ENCODE peak calls at places on chromosomes 16 and 17, in six cellular contexts. O is prostate gland; S is RWPE1; L is astrocyte of the spinal cord; J is CD4-positive, alpha-beta T cell; P is heart left ventricle. Z is an unnamed sample.

GRCh38 chr17:19322861-19323260 is 39.7 kb downstream of the B9D1 start:
- DNase-seq in S (no peak), P (no peak), L (no peak), J (no peak), O (no peak), Z (no peak)

GRCh38 chr17:28948342-28948741 is 3.0 kb downstream of the PHF12 start:
- DNase-seq in P (no peak), S (no peak), O (no peak), L (no peak), J (no peak), Z (no peak)

GRCh38 chr17:75367312-75367711 is 38.2 kb downstream of the GRB2 start:
- DNase-seq in L (peak), P (no peak), J (no peak), S (peak), O (no peak), Z (no peak)

GRCh38 chr16:65538945-65539344 is 417.1 kb upstream of the CDH11 start:
- DNase-seq in O (no peak), L (peak), J (no peak), P (no peak), S (no peak), Z (peak)

GRCh38 chr16:23435500-23435899 is 17.5 kb downstream of the COG7 start:
- DNase-seq in L (peak), O (peak), J (peak), P (peak), S (peak), Z (peak)

GRCh38 chr17:78141437-78142112 is 4.6 kb upstream of the C17orf99 start:
- DNase-seq in O (no peak), P (no peak), J (no peak), L (no peak), S (no peak), Z (no peak)

GRCh38 chr17:51166987-51167931 is 1.0 kb downstream of the NME2 start:
- DNase-seq in J (peak), L (peak), S (peak), P (peak), O (peak), Z (peak)

GRCh38 chr17:77185137-77185536 is 44.4 kb downstream of the SEC14L1 start:
- DNase-seq in L (no peak), S (no peak), P (no peak), J (no peak), O (no peak), Z (no peak)

GRCh38 chr16:24609417-24609739 is 70.0 kb downstream of the RBBP6 start:
- DNase-seq in P (no peak), L (no peak), S (no peak), O (no peak), J (no peak), Z (no peak)

GRCh38 chr17:8488931-8489330 is 53.2 kb downstream of the NDEL1 start:
- DNase-seq in L (peak), P (peak), S (no peak), O (no peak), J (no peak), Z (peak)

GRCh38 chr17:66935717-66936116 is 28.8 kb upstream of the CACNG4 start:
- DNase-seq in S (no peak), J (no peak), L (no peak), O (no peak), P (no peak), Z (no peak)

GRCh38 chr16:47849736-47850135 is 306.1 kb downstream of the ABCC12 start:
- DNase-seq in O (no peak), P (no peak), L (no peak), J (no peak), S (no peak), Z (no peak)

GRCh38 chr17:62597920-62598319 is 29.6 kb upstream of the MRC2 start:
- DNase-seq in O (no peak), S (no peak), P (no peak), L (no peak), J (no peak), Z (peak)

GRCh38 chr17:45246861-45247428 is 14.9 kb downstream of the SPATA32 start:
- DNase-seq in O (no peak), P (peak), J (peak), S (no peak), L (no peak), Z (no peak)

GRCh38 chr17:14282700-14283099 is 18.2 kb upstream of the HS3ST3B1 start:
- DNase-seq in J (no peak), L (no peak), O (no peak), P (no peak), S (no peak), Z (no peak)

GRCh38 chr17:17170346-17170976 is 35.7 kb downstream of the PLD6 start:
- DNase-seq in L (no peak), S (peak), O (peak), J (no peak), P (no peak), Z (peak)

GRCh38 chr17:80649672-80650338 is 105.2 kb downstream of the RPTOR start:
- DNase-seq in J (peak), L (peak), O (no peak), P (peak), S (peak), Z (peak)

GRCh38 chr17:79830763-79831366 is 8.4 kb downstream of the CBX4 start:
- DNase-seq in S (no peak), L (no peak), J (no peak), P (no peak), O (no peak), Z (no peak)

GRCh38 chr16:63442246-63442645 is 1406.0 kb upstream of the CDH8 start:
- DNase-seq in O (no peak), P (no peak), S (no peak), J (no peak), L (no peak), Z (no peak)

GRCh38 chr17:7407033-7407432 is 612 bp upstream of the NLGN2 start:
- DNase-seq in J (no peak), O (no peak), S (no peak), L (no peak), P (no peak), Z (no peak)

GRCh38 chr16:31477220-31478216 is 5.4 kb upstream of the SLC5A2 start:
- DNase-seq in S (no peak), O (no peak), J (peak), P (no peak), L (no peak), Z (no peak)

GRCh38 chr16:15829460-15829859 is 27.4 kb downstream of the MYH11 start:
- DNase-seq in P (peak), J (no peak), O (peak), L (no peak), S (no peak), Z (peak)

GRCh38 chr17:245611-246010 is 64.2 kb upstream of the DOC2B start:
- DNase-seq in S (no peak), J (no peak), L (no peak), P (peak), O (no peak), Z (no peak)

GRCh38 chr17:63142836-63143235 is 176.8 kb downstream of the TANC2 start:
- DNase-seq in O (no peak), J (no peak), L (no peak), P (no peak), S (no peak), Z (no peak)

DNA sequence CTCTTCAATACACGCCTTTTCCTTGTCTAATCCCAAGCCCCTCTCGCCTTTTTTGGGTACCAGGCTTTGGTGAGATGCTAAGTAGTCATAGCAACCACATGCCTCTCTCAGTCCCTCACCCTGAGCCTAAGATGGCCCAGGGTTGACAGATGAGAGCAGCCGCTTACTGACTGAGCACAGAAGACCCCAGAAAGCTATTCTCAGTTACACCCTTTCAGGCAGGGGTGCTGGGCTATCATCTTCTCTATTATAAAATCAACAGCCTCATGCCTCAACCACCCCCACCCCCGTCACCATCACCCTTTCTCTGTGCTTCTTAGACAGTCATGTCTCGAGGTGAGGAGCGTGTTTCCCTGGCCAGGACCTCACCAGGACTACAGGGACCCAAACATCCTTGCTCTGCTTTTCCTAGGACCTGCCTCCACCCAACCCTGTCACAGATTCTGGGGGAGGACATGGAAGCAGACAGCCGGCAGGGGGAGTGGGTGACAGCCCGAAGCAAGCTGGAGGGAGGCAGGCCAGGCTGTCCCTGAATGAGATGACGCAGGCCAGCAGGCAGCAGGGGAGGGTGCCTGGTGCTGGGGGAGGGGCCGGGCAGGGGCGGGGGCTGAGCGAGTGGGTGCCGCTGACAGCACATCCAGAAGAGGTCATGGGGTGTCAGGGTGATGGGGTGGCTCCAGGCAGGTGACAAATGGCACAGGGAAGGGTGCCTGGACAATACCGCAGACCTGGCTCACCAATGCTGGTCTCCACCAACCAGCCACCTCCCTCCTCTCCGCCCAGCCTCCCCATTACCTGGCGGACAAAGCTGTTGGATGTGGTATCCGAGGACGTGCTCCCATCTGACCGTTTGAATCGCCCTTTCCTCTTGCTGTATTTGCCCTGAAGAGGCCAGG is 3.1 kb downstream of the CACNB1 start:
- DNase-seq in O (no peak), P (peak), L (peak), J (no peak), S (no peak), Z (peak)
- TF ChIP-seq CTCF in O (no peak), P (peak), L (peak), J (no peak), S (no peak), Z (peak)

GRCh38 chr17:82897514-82898249 is 57.9 kb upstream of the ZNF750 start:
- DNase-seq in J (no peak), P (no peak), L (no peak), O (no peak), S (no peak), Z (no peak)
- TF ChIP-seq CTCF in J (no peak), P (no peak), L (no peak), O (no peak), S (no peak), Z (no peak)

GRCh38 chr16:5027086-5027485 is 6.6 kb downstream of the NAGPA start:
- DNase-seq in S (no peak), J (no peak), P (no peak), O (no peak), L (no peak), Z (no peak)

GRCh38 chr16:5022521-5022920 is 11.2 kb downstream of the NAGPA start:
- DNase-seq in L (no peak), P (no peak), O (no peak), S (no peak), J (no peak), Z (no peak)

GRCh38 chr16:5026664-5027063 is 7.1 kb downstream of the NAGPA start:
- DNase-seq in O (no peak), J (no peak), S (no peak), P (no peak), L (no peak), Z (no peak)

GRCh38 chr16:5027575-5028235 is 6.0 kb downstream of the NAGPA start:
- DNase-seq in P (no peak), J (no peak), L (no peak), S (no peak), O (no peak), Z (no peak)

DNA sequence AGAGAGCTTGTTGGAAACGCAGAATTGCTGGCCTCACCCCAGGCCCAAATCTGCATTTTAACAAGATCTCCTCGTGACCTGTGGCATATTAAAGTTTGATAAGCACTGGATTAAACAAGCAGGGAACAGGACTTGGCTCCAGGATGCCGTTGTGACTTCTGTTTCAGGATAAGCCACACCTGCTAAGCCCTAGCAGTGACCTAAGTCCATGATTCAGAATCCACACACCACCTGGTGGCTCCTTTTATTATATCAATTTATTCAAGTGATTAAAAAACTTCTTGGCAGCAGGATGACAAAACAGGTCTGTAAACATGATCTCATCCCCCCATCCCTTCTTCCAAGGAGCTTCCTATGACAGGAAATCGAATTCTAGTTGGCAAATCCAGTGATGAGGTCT is 9.1 kb downstream of the NAGPA start:
- DNase-seq in J (no peak), O (peak), S (peak), P (no peak), L (peak), Z (peak)
- TF ChIP-seq CTCF in J (no peak), O (no peak), S (peak), P (no peak), L (no peak), Z (no peak)

GRCh38 chr16:5025171-5025632 is 8.5 kb downstream of the NAGPA start:
- DNase-seq in S (no peak), P (peak), L (no peak), O (no peak), J (no peak), Z (no peak)
- TF ChIP-seq CTCF in S (no peak), P (peak), L (peak), O (no peak), J (no peak), Z (peak)

Z was measured in fibroblast of the aortic adventitia.